ENCODE peak calls at places on chromosomes 11 and 22, in seven cellular contexts. P is cerebellar cortex; Y is nucleus accumbens; N is stimulated activated CD4-positive, alpha-beta T cell treated with anti-CD3 and anti-CD28 coated beads, Interleukin-1b, Interleukin-23, amount 100 ng/mL, for 24 hours; W is body of pancreas; L is activated CD8-positive, alpha-beta T cell treated with anti-CD3 and anti-CD28 coated beads for 36 hours; H is CD8-positive, alpha-beta T cell. B is an unnamed sample.

GRCh38 chr11:70456921-70457532 is 58.7 kb downstream of the CTTN start:
- DNase-seq in Y (no peak), L (peak), W (no peak), P (no peak), H (no peak), N (no peak), B (peak)

GRCh38 chr11:88179141-88179540 is 3.9 kb upstream of the RAB38 start:
- DNase-seq in L (peak), Y (no peak), H (no peak), N (no peak), W (no peak), P (no peak), B (peak)

GRCh38 chr11:84564180-84564866 is 1062.8 kb downstream of the DLG2 start:
- DNase-seq in L (peak), W (peak), N (no peak), Y (no peak), H (no peak), P (peak), B (peak)

GRCh38 chr22:19760652-19761002 is at the start of gene TBX1:
- DNase-seq in W (no peak), L (no peak), N (no peak), H (no peak), P (no peak), Y (no peak), B (no peak)

GRCh38 chr11:19344661-19345518 is 104.1 kb upstream of the E2F8 start:
- DNase-seq in H (no peak), L (no peak), W (peak), N (no peak), Y (peak), P (peak), B (peak)

GRCh38 chr22:19082101-19082500 is 40.1 kb downstream of the DGCR2 start:
- DNase-seq in N (no peak), H (no peak), L (no peak), W (no peak), Y (no peak), P (no peak), B (no peak)

GRCh38 chr11:130216591-130217132 is 57.1 kb downstream of the ST14 start:
- DNase-seq in P (no peak), H (peak), W (no peak), N (no peak), L (no peak), Y (no peak), B (no peak)

GRCh38 chr11:36339899-36340298 is 43.8 kb downstream of the PRR5L start:
- DNase-seq in N (no peak), W (no peak), Y (no peak), H (no peak), P (no peak), L (no peak), B (no peak)

GRCh38 chr22:19714320-19715252 is at the start of gene SEPTIN5:
- DNase-seq in W (no peak), Y (no peak), P (no peak), L (no peak), H (no peak), N (no peak), B (no peak)

GRCh38 chr11:59759900-59760299 is 4.7 kb downstream of the STX3 start:
- DNase-seq in W (no peak), L (no peak), P (no peak), N (no peak), Y (no peak), H (no peak), B (no peak)

GRCh38 chr22:21446827-21447690 is 20.1 kb upstream of the TMEM191C start:
- DNase-seq in Y (no peak), H (no peak), W (peak), P (no peak), N (no peak), L (no peak), B (no peak)

GRCh38 chr22:46057206-46057605 is 80.2 kb upstream of the WNT7B start:
- DNase-seq in N (no peak), W (peak), Y (no peak), L (no peak), P (no peak), H (no peak), B (peak)

GRCh38 chr11:85798361-85798760 is 12.6 kb downstream of the SYTL2 start:
- DNase-seq in Y (no peak), N (no peak), L (no peak), P (no peak), H (no peak), W (no peak), B (no peak)

GRCh38 chr22:45207533-45207932 is 33.2 kb downstream of the KIAA0930 start:
- DNase-seq in L (no peak), P (no peak), Y (no peak), W (no peak), N (no peak), H (no peak), B (no peak)

GRCh38 chr11:47152953-47153950 is 23.4 kb downstream of the ARFGAP2 start:
- DNase-seq in Y (peak), P (peak), L (peak), N (peak), W (peak), H (peak), B (peak)

GRCh38 chr11:105915036-105915435 is 107.0 kb downstream of the MSANTD4 start:
- DNase-seq in P (no peak), H (no peak), N (no peak), W (no peak), L (no peak), Y (no peak), B (no peak)

GRCh38 chr22:28923826-28924732 is 40.7 kb downstream of the ZNRF3 start:
- DNase-seq in W (peak), H (no peak), Y (no peak), L (no peak), P (no peak), N (no peak), B (no peak)

GRCh38 chr11:119789766-119790407 is 60.9 kb upstream of the NECTIN1 start:
- DNase-seq in L (no peak), N (no peak), Y (no peak), W (no peak), P (no peak), H (no peak), B (no peak)

GRCh38 chr11:109486129-109486528 is 64.1 kb downstream of the C11orf87 start:
- DNase-seq in P (no peak), W (no peak), L (no peak), H (no peak), Y (no peak), N (no peak), B (no peak)

GRCh38 chr22:41479671-41480396 is 10.9 kb downstream of the ACO2 start:
- DNase-seq in L (no peak), W (no peak), H (no peak), N (no peak), P (peak), Y (peak), B (no peak)

GRCh38 chr11:111694851-111695250 is 71.3 kb downstream of the PPP2R1B start:
- DNase-seq in P (no peak), W (no peak), Y (no peak), H (no peak), N (no peak), L (no peak), B (peak)

GRCh38 chr11:116879789-116880402 is 42.5 kb upstream of the APOA1 start:
- DNase-seq in W (peak), Y (no peak), N (no peak), H (no peak), L (peak), P (peak), B (peak)

GRCh38 chr11:106723071-106723470 is 295.2 kb downstream of the GUCY1A2 start:
- DNase-seq in W (no peak), Y (no peak), N (no peak), L (no peak), H (no peak), P (no peak), B (no peak)

GRCh38 chr11:13343931-13344717 is 66.5 kb downstream of the BMAL1 start:
- DNase-seq in Y (no peak), H (peak), L (peak), N (peak), P (peak), W (peak), B (peak)

GRCh38 chr11:113163291-113164030 is 150.9 kb upstream of the TTC12 start:
- DNase-seq in L (no peak), Y (no peak), P (no peak), N (no peak), W (peak), H (no peak), B (peak)